ENCODE peak calls at places on chromosomes 2 and 18, in four cellular contexts. H is PC-9, J is psoas muscle, V is neural progenitor cell. T is an unnamed sample. For H3K9me3, the result is how much of the 10 kb centered on the place peaks cover.

GRCh38 chr2:236782938-236783337 is 213.3 kb downstream of the ACKR3 start:
- DNase-seq in J (no peak), V (no peak), H (peak), T (no peak)

GRCh38 chr18:46468431-46469180 is 188.4 kb downstream of the LOXHD1 start:
- DNase-seq in H (peak), V (no peak), J (no peak), T (no peak)

GRCh38 chr18:31241425-31241824 is 76.5 kb upstream of the DSG1 start:
- DNase-seq in J (no peak), H (peak), V (no peak), T (no peak)

GRCh38 chr2:152542995-152543481 is 174.2 kb downstream of the PRPF40A start:
- DNase-seq in V (peak), H (peak), J (no peak), T (no peak)

GRCh38 chr18:63241317-63241712 is 78.3 kb downstream of the BCL2 start:
- DNase-seq in V (no peak), J (no peak), H (no peak), T (no peak)

GRCh38 chr18:10252494-10252893 is 201.9 kb upstream of the APCDD1 start:
- DNase-seq in H (no peak), J (no peak), V (no peak), T (no peak)

GRCh38 chr2:176934869-176935415 is 277.7 kb upstream of the HNRNPA3 start:
- DNase-seq in V (no peak), J (no peak), H (no peak), T (no peak)

GRCh38 chr2:200778038-200778437 is 33.7 kb upstream of the BZW1 start:
- DNase-seq in H (no peak), V (no peak), J (no peak), T (no peak)

GRCh38 chr2:96538487-96539214 is 2.1 kb downstream of the ARID5A start:
- DNase-seq in H (no peak), V (peak), J (peak), T (peak)

GRCh38 chr2:19536136-19536535 is 177.7 kb upstream of the OSR1 start:
- DNase-seq in V (peak), J (no peak), H (peak), T (no peak)

GRCh38 chr2:26685943-26686839 is 6.3 kb upstream of the KCNK3 start:
- DNase-seq in H (no peak), V (peak), J (no peak), T (peak)

GRCh38 chr2:95158891-95159619 is 593 bp downstream of the ZNF514 start:
- DNase-seq in J (peak), V (peak), H (no peak), T (peak)

GRCh38 chr2:128535928-128536327 is 217.3 kb upstream of the HS6ST1 start:
- DNase-seq in H (peak), V (no peak), J (no peak), T (no peak)

GRCh38 chr18:8942021-8942908 is 160.2 kb upstream of the NDUFV2 start:
- DNase-seq in V (peak), H (no peak), J (no peak), T (no peak)

GRCh38 chr2:240622631-240623235 is 2.5 kb upstream of the GPR35 start:
- DNase-seq in H (no peak), J (peak), V (no peak), T (no peak)

GRCh38 chr2:111239107-111239506 is 118.4 kb downstream of the BCL2L11 start:
- DNase-seq in H (no peak), J (no peak), V (no peak), T (no peak)

GRCh38 chr2:17962874-17963273 is 84.4 kb downstream of the KCNS3 start:
- DNase-seq in V (peak), H (no peak), J (no peak), T (no peak)

GRCh38 chr2:32832821-32833220 is 113.9 kb upstream of the LTBP1 start:
- DNase-seq in V (peak), J (no peak), H (no peak), T (no peak)

GRCh38 chr2:127609818-127610217 is 36.1 kb upstream of the GPR17 start:
- DNase-seq in V (no peak), H (no peak), J (no peak), T (peak)

GRCh38 chr2:20622296-20622686 is 28.6 kb downstream of the HS1BP3 start:
- DNase-seq in V (no peak), H (no peak), J (peak), T (no peak)

GRCh38 chr2:68472796-68473414 is 5.5 kb downstream of the APLF start:
- DNase-seq in J (no peak), H (no peak), V (no peak), T (no peak)

GRCh38 chr18:12247946-12248345 is 6.2 kb upstream of the CIDEA start:
- DNase-seq in H (no peak), J (no peak), V (no peak), T (no peak)

GRCh38 chr18:10526211-10526949 is 553 bp downstream of the NAPG start:
- DNase-seq in J (peak), V (peak), H (no peak), T (peak)

GRCh38 chr18:42446195-42446594 is 491.2 kb downstream of the PIK3C3 start:
- DNase-seq in V (no peak), J (no peak), H (no peak), T (no peak)

GRCh38 chr2:9100080-9100876 is 96.8 kb upstream of the MBOAT2 start:
- DNase-seq in J (no peak), H (no peak), V (no peak), T (no peak)

GRCh38 chr18:35905436-35905835 is 67.0 kb upstream of the RMP24 start:
- DNase-seq in H (no peak), V (no peak), J (no peak), T (no peak)

GRCh38 chr2:85852979-85853498 is 35.8 kb downstream of the ST3GAL5 start:
- DNase-seq in V (no peak), H (no peak), J (no peak), T (peak)

GRCh38 chr18:70380915-70381896 is 92.4 kb downstream of the SOCS6 start:
- DNase-seq in J (no peak), H (no peak), V (peak), T (no peak)

GRCh38 chr2:159157361-159158045 is 129.0 kb downstream of the WDSUB1 start:
- DNase-seq in V (no peak), H (no peak), J (no peak), T (no peak)

GRCh38 chr2:138615257-138615656 is 113.7 kb downstream of the SPOPL start:
- DNase-seq in V (no peak), J (no peak), H (peak), T (no peak)

GRCh38 chr2:38572167-38572566 is 30.6 kb downstream of the HNRNPLL start:
- DNase-seq in V (no peak), J (no peak), H (no peak), T (no peak)

GRCh38 chr2:54522624-54523281 is 66.6 kb downstream of the SPTBN1 start:
- DNase-seq in V (peak), H (peak), J (no peak), T (no peak)

GRCh38 chr18:48804856-48805610 is 145.7 kb downstream of the SMAD7 start:
- DNase-seq in V (no peak), J (peak), H (no peak), T (peak)

GRCh38 chr2:98936133-98936916 is at the start of gene CRACDL:
- DNase-seq in H (no peak), J (no peak), V (peak), T (no peak)

GRCh38 chr2:64942693-64943092 is 46.5 kb upstream of the SLC1A4 start:
- DNase-seq in V (no peak), J (peak), H (no peak), T (no peak)

GRCh38 chr2:121550669-121551068 is 20.0 kb downstream of the RNU4ATAC start:
- DNase-seq in J (no peak), V (no peak), H (no peak), T (no peak)

GRCh38 chr2:240329116-240329665 is 106.3 kb upstream of the GPC1 start:
- DNase-seq in J (no peak), H (no peak), V (no peak), T (no peak)

DNA sequence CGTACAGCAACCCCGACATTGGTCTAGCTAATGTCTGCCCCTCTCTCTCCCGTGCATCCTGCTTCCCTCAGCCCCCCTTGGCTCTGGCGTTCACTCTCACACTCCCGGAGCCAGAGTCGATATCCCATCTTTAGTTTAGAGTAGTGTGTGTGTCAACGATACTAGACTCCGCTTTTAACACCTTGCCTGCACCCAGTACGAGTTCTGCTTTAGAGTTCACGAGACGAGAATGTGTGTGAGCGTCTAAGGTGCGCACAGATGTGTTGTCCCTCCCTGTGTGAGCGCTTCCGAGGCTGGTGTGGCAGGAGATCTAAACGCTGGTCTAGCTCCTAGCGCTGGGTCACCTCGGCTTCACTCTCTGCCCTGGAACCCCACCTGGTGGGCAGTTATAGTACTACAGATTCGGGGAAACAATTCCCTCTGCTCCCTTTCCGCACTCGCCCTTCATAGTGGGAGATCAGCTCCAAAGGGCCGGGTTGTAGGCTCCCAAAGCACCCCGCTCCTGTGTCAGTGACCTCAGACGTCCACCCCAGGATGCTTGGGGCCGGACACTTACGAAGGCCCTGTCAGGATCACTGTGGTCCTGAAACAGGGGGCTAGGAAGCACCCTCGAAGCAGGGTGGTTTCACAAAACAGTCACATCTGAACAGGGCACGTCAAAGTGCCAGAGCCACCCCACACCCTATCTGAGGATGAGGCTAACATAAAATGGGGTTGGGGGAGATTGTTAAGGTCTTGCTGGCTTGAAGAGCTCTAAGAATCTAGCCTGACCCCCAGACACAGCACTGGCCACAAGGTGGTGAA is 2.7 kb upstream of the CYP26B1 start:
- DNase-seq in V (peak), J (peak), H (peak), T (peak)
- H3K4me3 ChIP-seq in V (peak), J (peak), H (no peak), T (no peak)

GRCh38 chr2:112831380-112831930 is 5.1 kb downstream of the IL1B start:
- DNase-seq in J (no peak), H (no peak), V (no peak), T (no peak)
- H3K9me3 ChIP-seq in J (under half), H (under half), V (under half), T (under half)

GRCh38 chr2:42142476-42143184 is 26.5 kb upstream of the EML4 start:
- DNase-seq in H (no peak), V (no peak), J (no peak), T (no peak)
- H3K4me3 ChIP-seq in H (peak), V (no peak), J (peak), T (peak)

GRCh38 chr2:101801496-101801895 is 104.0 kb downstream of the MAP4K4 start:
- DNase-seq in H (no peak), J (no peak), V (no peak), T (no peak)

GRCh38 chr2:101794141-101794540 is 96.6 kb downstream of the MAP4K4 start:
- DNase-seq in H (no peak), J (no peak), V (no peak), T (no peak)

GRCh38 chr2:101793277-101793969 is 95.9 kb downstream of the MAP4K4 start:
- DNase-seq in H (no peak), V (peak), J (no peak), T (no peak)

GRCh38 chr2:101795033-101795432 is 97.5 kb downstream of the MAP4K4 start:
- DNase-seq in H (no peak), V (no peak), J (no peak), T (no peak)

DNA sequence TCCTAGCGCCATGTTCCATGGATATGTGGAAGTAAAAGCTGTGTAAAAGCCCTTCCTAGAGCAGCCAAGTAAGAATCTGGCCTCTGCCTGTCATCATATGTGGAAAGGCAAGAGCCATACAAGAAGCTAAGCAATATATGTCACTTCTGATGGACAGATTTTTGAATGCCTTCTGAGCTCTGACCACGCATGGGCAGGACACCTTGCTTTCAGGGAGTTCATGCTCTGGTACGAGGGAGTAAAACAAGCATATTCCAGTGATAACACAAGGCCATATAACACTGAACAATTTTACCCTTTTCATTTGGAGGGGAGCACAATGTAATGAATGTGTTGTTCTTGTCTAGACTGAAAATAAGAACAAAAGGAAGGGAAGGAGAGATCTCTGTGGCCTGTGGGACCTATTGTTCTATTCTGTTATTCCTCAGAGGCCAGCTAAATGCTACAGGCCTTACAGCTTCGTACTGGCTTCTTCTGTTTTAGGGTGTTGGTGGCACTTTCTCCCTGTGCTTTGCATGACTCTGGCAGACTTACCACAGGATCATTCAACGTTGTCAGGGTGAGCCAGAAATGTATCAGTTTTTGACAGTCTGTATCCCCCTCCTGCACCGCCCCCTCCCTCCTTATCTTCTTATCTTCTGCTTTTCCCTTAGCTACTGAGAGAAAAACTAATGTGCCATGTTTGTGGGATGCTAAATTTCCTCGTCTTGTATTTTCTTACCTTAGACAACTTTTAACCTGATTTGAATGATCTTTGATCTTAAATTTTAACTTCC is 99.5 kb downstream of the MAP4K4 start:
- DNase-seq in H (no peak), J (no peak), V (no peak), T (no peak)
- H3K9me3 ChIP-seq in H (under half), J (under half), V (under half), T (under half)

GRCh38 chr2:219435701-219436100 is 1.1 kb downstream of the SPEG start:
- DNase-seq in V (no peak), H (no peak), J (peak), T (peak)

GRCh38 chr2:219434718-219435525 is at the start of gene SPEG:
- DNase-seq in V (peak), J (peak), H (no peak), T (peak)

GRCh38 chr2:219436491-219436890 is 1.8 kb downstream of the SPEG start:
- DNase-seq in J (peak), H (no peak), V (no peak), T (peak)

GRCh38 chr2:219434468-219434717 is 250 bp upstream of the SPEG start:
- DNase-seq in H (no peak), J (no peak), V (no peak), T (no peak)

DNA sequence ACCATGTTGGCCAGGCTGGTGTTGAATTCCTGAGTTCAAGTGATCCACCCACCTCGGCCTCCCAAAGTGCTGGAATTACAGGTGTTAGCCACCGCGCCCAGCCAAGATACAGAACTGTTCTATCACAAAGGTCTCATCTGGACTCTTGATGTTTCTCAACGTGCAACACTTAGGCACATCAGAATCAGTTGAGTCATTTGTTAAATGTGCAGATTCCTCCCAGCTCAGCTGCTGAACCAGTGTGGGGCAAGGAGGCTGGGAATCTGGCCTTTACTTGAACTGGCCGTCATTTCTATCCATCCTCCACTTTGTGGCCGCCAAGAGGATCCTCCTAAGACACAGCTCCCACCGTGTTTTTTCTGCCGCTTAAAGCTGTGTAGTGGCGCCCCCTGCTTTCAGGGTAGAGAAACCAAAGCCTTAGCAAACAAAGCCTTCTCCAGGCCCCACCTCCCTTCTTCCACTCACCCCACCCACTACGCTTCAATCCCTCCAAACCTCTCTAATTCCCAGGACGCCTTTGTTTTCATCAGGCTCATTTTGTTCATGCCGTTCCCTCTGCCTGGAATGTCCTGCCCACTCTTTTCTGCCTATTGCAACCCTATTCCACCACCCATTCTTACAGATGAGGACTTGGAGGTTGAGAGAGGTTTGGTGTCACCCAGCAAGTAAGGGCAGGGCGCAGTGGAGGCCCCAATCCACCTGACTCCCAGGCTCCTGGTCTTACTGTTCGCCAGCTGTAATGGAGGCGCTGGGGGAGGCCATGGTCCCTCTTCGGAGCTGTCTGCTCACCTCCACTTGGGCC is 776 bp upstream of the SPEG start:
- DNase-seq in J (peak), H (no peak), V (peak), T (no peak)
- H3K4me3 ChIP-seq in J (peak), H (no peak), V (peak), T (no peak)

GRCh38 chr2:105403241-105403784 is 4.5 kb upstream of the FHL2 start:
- DNase-seq in H (no peak), V (no peak), J (no peak), T (no peak)
- H3K9me3 ChIP-seq in H (under half), V (under half), J (under half), T (under half)

GRCh38 chr18:27142891-27143290 is 42.2 kb downstream of the CHST9 start:
- DNase-seq in H (no peak), J (no peak), V (no peak), T (no peak)
- H3K4me3 ChIP-seq in H (no peak), J (no peak), V (no peak), T (no peak)

GRCh38 chr2:151156943-151157705 is 104.5 kb downstream of the RBM43 start:
- DNase-seq in V (no peak), J (no peak), H (no peak), T (no peak)
- H3K9me3 ChIP-seq in V (under half), J (under half), H (under half), T (under half)

DNA sequence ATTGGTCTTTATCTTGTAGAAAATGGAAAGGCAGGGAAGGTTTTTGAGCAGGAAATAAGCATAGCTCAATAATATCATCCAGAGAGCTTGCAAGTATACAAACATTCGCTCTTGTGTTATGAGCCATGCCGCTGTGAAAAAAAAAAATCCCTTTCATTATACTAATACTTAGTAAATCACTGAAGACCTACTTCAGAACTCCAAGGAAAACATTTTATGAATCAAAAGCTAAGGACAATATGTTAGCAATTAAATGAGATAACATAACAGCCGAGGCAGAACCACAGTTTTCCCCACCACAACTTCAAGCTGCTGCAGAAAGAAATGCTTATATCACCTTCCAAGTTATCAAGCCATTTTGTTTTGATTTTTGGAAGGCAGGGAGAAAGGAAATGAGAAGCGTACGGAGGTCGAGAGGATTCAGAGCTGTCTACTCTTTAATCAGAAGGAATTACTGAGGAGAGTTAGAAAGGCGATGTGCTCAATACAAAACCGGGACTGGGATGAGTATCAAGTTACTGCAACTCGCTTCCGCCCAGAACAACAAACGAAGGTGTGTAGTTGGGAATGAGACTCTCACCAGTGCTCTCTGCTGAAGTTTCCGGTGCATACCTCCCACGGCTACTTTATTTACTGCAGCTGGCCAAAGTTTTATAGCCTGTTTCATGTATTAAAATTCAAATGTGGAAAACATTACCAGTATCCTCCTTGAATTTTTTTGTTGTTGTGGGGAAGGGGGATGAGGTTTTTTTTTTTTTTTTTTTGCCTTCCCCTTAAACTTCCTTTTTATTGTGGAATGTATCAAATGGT is 292.1 kb upstream of the CCDC68 start:
- DNase-seq in J (no peak), H (no peak), V (peak), T (no peak)
- H3K4me3 ChIP-seq in J (peak), H (no peak), V (peak), T (no peak)

DNA sequence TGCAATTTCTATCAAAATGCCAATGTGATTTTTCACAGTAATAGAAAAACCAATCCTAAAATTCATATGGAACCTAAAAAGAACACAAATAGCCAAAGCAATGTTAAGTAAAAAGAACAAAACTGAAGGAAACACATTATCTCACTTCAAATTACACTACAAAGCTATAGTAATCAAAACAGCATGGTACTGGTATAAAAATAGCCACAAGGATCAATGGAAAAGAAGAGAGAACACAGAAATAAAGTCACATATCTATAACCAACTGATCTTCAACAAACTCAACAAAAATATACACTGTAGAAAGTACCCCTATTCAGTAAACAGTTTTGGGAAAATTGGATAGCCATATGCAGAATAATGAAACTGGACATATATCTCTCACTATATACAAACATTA is 252.2 kb upstream of the CYP26B1 start:
- DNase-seq in V (no peak), J (no peak), H (no peak), T (no peak)
- H3K9me3 ChIP-seq in V (under half), J (under half), H (under half), T (under half)

T was measured in aorta.